ENCODE peak calls at places on chromosomes 11 and 22, in nine cellular contexts. D is T-cell; Y is stimulated activated CD8-positive, alpha-beta memory T cell treated with anti-CD3 and anti-CD28 coated beads, Interleukin-7, amount 100 ng/mL, for 4 hours; L is spleen; S is putamen; U is cardiac fibroblast; V is activated T-cell treated with anti-CD3 and anti-CD28 coated beads, Interleukin-2, amount 50 U/mL, for 72 hours; W is stimulated activated naive B cell treated with anti-CD40 and anti-IgM and Interleukin-4, amounts not matched to agents 10 μg/mL and 1 μg/mL and 100 μg/mL, for 72 hours; T is effector CD4-positive, alpha-beta T cell. A is an unnamed sample.

GRCh38 chr11:88338223-88338661 is 706 bp upstream of the CTSC start:
- DNase-seq in D (peak; percentile 57), Y (peak; percentile 34), L (peak; percentile 82), S (peak; percentile 20), U (peak; percentile 88), V (peak; percentile 52), W (peak; percentile 47), T (peak; percentile 33), A (peak; percentile 98)

GRCh38 chr11:127412722-127413121 is 412.2 kb upstream of the KIRREL3 start:
- DNase-seq in D (no peak), Y (no peak), L (no peak), S (no peak), U (no peak), V (no peak), W (no peak), T (no peak), A (no peak)

GRCh38 chr11:36953986-36954385 is 355.9 kb upstream of the RAG2 start:
- DNase-seq in D (no peak), Y (no peak), L (no peak), S (no peak), U (peak; percentile 4), V (no peak), W (no peak), T (no peak), A (no peak)

GRCh38 chr11:69500285-69501120 is 19.0 kb downstream of the LINC01488 start:
- DNase-seq in D (no peak), Y (no peak), L (peak; percentile 47), S (no peak), U (no peak), V (no peak), W (no peak), T (no peak), A (no peak)

GRCh38 chr11:46524201-46524600 is 69.6 kb downstream of the AMBRA1 start:
- DNase-seq in D (no peak), Y (no peak), L (no peak), S (no peak), U (no peak), V (no peak), W (no peak), T (no peak), A (no peak)

GRCh38 chr11:36399745-36400144 is 103.7 kb downstream of the PRR5L start:
- DNase-seq in D (no peak), Y (no peak), L (no peak), S (no peak), U (no peak), V (no peak), W (no peak), T (no peak), A (no peak)

GRCh38 chr11:36356201-36356600 is 60.1 kb downstream of the PRR5L start:
- DNase-seq in D (no peak), Y (no peak), L (no peak), S (no peak), U (no peak), V (no peak), W (peak; percentile 66), T (no peak), A (no peak)

GRCh38 chr11:104001474-104001873 is 35.0 kb upstream of the DDI1 start:
- DNase-seq in D (no peak), Y (no peak), L (no peak), S (no peak), U (peak; percentile 59), V (no peak), W (no peak), T (no peak), A (no peak)

GRCh38 chr22:39348909-39349505 is 784 bp upstream of the SYNGR1 start:
- DNase-seq in D (no peak), Y (no peak), L (no peak), S (peak; percentile 39), U (no peak), V (peak; percentile 9), W (no peak), T (no peak), A (peak; percentile 8)

GRCh38 chr11:45089845-45090499 is 56.5 kb upstream of the PRDM11 start:
- DNase-seq in D (no peak), Y (no peak), L (no peak), S (no peak), U (peak; percentile 75), V (peak; percentile 12), W (no peak), T (no peak), A (peak; percentile 23)

GRCh38 chr22:32269316-32269715 is 14.2 kb upstream of the SLC5A4 start:
- DNase-seq in D (no peak), Y (no peak), L (no peak), S (no peak), U (no peak), V (no peak), W (no peak), T (no peak), A (no peak)